ENCODE peak calls at places on chromosomes 13 and 19, in eight cellular contexts. O is RWPE1, R is A549, E is HTR-8/SVneo, S is nephron progenitor cell, Z is LoVo, N is mucosa of gallbladder, U is cardiac muscle cell. T is an unnamed sample.

GRCh38 chr13:79775830-79776229 is 294.9 kb downstream of the NDFIP2 start:
- DNase-seq in O (peak), U (peak), S (no peak), R (peak), N (peak), Z (peak), E (peak), T (peak)

GRCh38 chr13:78413887-78414553 is 189.3 kb downstream of the POU4F1 start:
- DNase-seq in U (no peak), S (no peak), R (no peak), E (no peak), N (no peak), Z (no peak), O (no peak), T (no peak)

GRCh38 chr19:10998045-10998533 is 37.3 kb downstream of the SMARCA4 start:
- DNase-seq in U (no peak), N (peak), S (no peak), Z (no peak), O (no peak), R (no peak), E (no peak), T (no peak)

GRCh38 chr19:35292421-35292820 is 460 bp downstream of the MAG start:
- DNase-seq in O (no peak), R (no peak), S (no peak), E (no peak), Z (no peak), N (no peak), U (no peak), T (no peak)

GRCh38 chr13:113491418-113491883 is 940 bp upstream of the DCUN1D2 start:
- DNase-seq in R (peak), U (peak), S (peak), Z (no peak), N (no peak), O (peak), E (no peak), T (peak)

GRCh38 chr19:54674021-54674617 is 11.3 kb downstream of the LILRB4 start:
- DNase-seq in Z (peak), O (peak), E (peak), S (no peak), N (no peak), U (no peak), R (peak), T (no peak)

GRCh38 chr19:13195678-13196077 is 45.5 kb downstream of the IER2 start:
- DNase-seq in N (peak), U (peak), R (no peak), S (peak), Z (peak), E (no peak), O (no peak), T (peak)

GRCh38 chr13:29758591-29759114 is 91.8 kb downstream of the UBL3 start:
- DNase-seq in E (no peak), O (no peak), N (peak), U (no peak), S (no peak), Z (peak), R (no peak), T (peak)

GRCh38 chr13:105410602-105411001 is 1124.9 kb downstream of the EFNB2 start:
- DNase-seq in N (peak), E (peak), S (peak), Z (peak), R (peak), O (no peak), U (peak), T (no peak)

GRCh38 chr13:102392810-102393209 is 9.0 kb downstream of the FGF14 start:
- DNase-seq in N (no peak), O (no peak), S (no peak), Z (no peak), R (no peak), U (no peak), E (no peak), T (no peak)

GRCh38 chr19:46428278-46429141 is at the start of gene PNMA8C:
- DNase-seq in Z (peak), S (peak), N (peak), O (no peak), U (peak), E (no peak), R (no peak), T (peak)

GRCh38 chr13:29861694-29862110 is 11.3 kb upstream of the UBL3 start:
- DNase-seq in S (no peak), O (no peak), R (no peak), E (peak), Z (no peak), U (no peak), N (no peak), T (peak)

GRCh38 chr13:51035469-51035868 is 75.6 kb downstream of the C13orf42 start:
- DNase-seq in O (no peak), R (no peak), E (no peak), N (no peak), U (no peak), S (no peak), Z (no peak), T (no peak)

GRCh38 chr19:45027371-45027770 is 11.5 kb upstream of the CLASRP start:
- DNase-seq in U (no peak), E (no peak), N (no peak), Z (no peak), O (no peak), S (no peak), R (no peak), T (no peak)

GRCh38 chr19:41638624-41639023 is 11.8 kb upstream of the CEACAM4 start:
- DNase-seq in N (no peak), E (no peak), S (no peak), O (no peak), R (no peak), U (no peak), Z (no peak), T (no peak)

GRCh38 chr13:50892162-50892944 is 17.2 kb upstream of the RNASEH2B start:
- DNase-seq in S (no peak), E (no peak), U (no peak), R (no peak), O (no peak), N (no peak), Z (no peak), T (no peak)

GRCh38 chr13:28792992-28793391 is 27.1 kb upstream of the MTUS2 start:
- DNase-seq in O (no peak), S (no peak), E (no peak), Z (no peak), N (no peak), U (no peak), R (no peak), T (no peak)

GRCh38 chr19:5418676-5419075 is 36.5 kb upstream of the ZNRF4 start:
- DNase-seq in S (no peak), Z (no peak), N (no peak), E (no peak), O (no peak), R (no peak), U (peak), T (no peak)

GRCh38 chr19:8046569-8047165 is 5.9 kb upstream of the CCL25 start:
- DNase-seq in Z (no peak), U (no peak), S (no peak), N (no peak), R (no peak), E (no peak), O (no peak), T (no peak)

GRCh38 chr19:30096596-30097370 is 154.7 kb downstream of the URI1 start:
- DNase-seq in Z (no peak), N (no peak), R (no peak), O (no peak), S (no peak), U (no peak), E (no peak), T (no peak)

GRCh38 chr13:102399791-102400618 is 1.8 kb downstream of the FGF14 start:
- DNase-seq in R (peak), S (peak), Z (no peak), E (no peak), O (no peak), U (peak), N (no peak), T (no peak)

GRCh38 chr19:27733551-27734266 is 1479.2 kb downstream of the UQCRFS1 start:
- DNase-seq in S (no peak), O (no peak), R (no peak), Z (no peak), U (no peak), E (no peak), N (no peak), T (no peak)

GRCh38 chr19:2648528-2648937 is 54.0 kb downstream of the GNG7 start:
- DNase-seq in U (peak), O (peak), S (peak), E (peak), R (peak), Z (peak), N (peak), T (peak)

GRCh38 chr19:32206065-32206464 is 139.3 kb upstream of the ZNF507 start:
- DNase-seq in O (no peak), Z (no peak), N (peak), E (no peak), R (no peak), S (no peak), U (no peak), T (no peak)

GRCh38 chr19:42135836-42136235 is 3.6 kb upstream of the POU2F2 start:
- DNase-seq in R (no peak), N (no peak), E (no peak), U (no peak), S (no peak), O (no peak), Z (no peak), T (no peak)

GRCh38 chr13:102291587-102292218 is 110.1 kb downstream of the FGF14 start:
- DNase-seq in Z (no peak), S (no peak), E (no peak), R (no peak), N (no peak), O (no peak), U (no peak), T (no peak)

GRCh38 chr13:72839831-72840426 is 58.0 kb downstream of the PIBF1 start:
- DNase-seq in U (peak), S (peak), R (peak), N (peak), Z (peak), E (peak), O (peak), T (peak)

GRCh38 chr13:112241288-112241687 is 134.9 kb upstream of the SPACA7 start:
- DNase-seq in O (no peak), U (no peak), S (no peak), N (no peak), E (no peak), Z (no peak), R (no peak), T (no peak)

GRCh38 chr19:46287585-46287984 is 9.3 kb upstream of the HIF3A start:
- DNase-seq in O (no peak), S (no peak), R (no peak), Z (no peak), N (no peak), E (no peak), U (no peak), T (peak)

GRCh38 chr13:101398920-101399319 is 17.4 kb downstream of the NALCN start:
- DNase-seq in O (no peak), E (no peak), R (no peak), N (no peak), S (no peak), Z (no peak), U (no peak), T (no peak)

GRCh38 chr13:35479691-35480090 is 3.2 kb upstream of the MAB21L1 start:
- DNase-seq in N (no peak), U (no peak), R (no peak), Z (no peak), O (no peak), S (no peak), E (no peak), T (no peak)

GRCh38 chr13:29292045-29292444 is 303.4 kb downstream of the SLC7A1 start:
- DNase-seq in S (no peak), Z (no peak), R (no peak), U (peak), N (no peak), E (no peak), O (no peak), T (no peak)

GRCh38 chr19:13841339-13842293 is 35.3 kb upstream of the NANOS3 start:
- DNase-seq in U (no peak), O (no peak), E (no peak), R (no peak), S (no peak), N (no peak), Z (no peak), T (no peak)

GRCh38 chr13:95281258-95281602 is 20.0 kb downstream of the ABCC4 start:
- DNase-seq in O (no peak), Z (no peak), E (no peak), R (no peak), S (no peak), N (no peak), U (no peak), T (no peak)

GRCh38 chr19:54449701-54450069 is 686 bp downstream of the LENG8 start:
- DNase-seq in N (no peak), S (no peak), O (no peak), E (no peak), Z (no peak), U (no peak), R (no peak), T (no peak)

GRCh38 chr19:55344444-55344843 is 4.8 kb downstream of the KMT5C start:
- DNase-seq in E (no peak), N (no peak), Z (no peak), O (no peak), R (no peak), U (no peak), S (no peak), T (no peak)

GRCh38 chr13:90564096-90564495 is 783.4 kb upstream of the MIR17HG start:
- DNase-seq in U (no peak), N (no peak), S (no peak), E (no peak), O (no peak), Z (no peak), R (no peak), T (no peak)

T was measured in PC-9.